ENCODE peak calls at places on chromosomes 12 and 14, in four cellular contexts. F is HCT116; T is CD4-positive, alpha-beta T cell; R is HepG2. O is an unnamed sample.

GRCh38 chr14:61420326-61420725 is 98.9 kb downstream of the PRKCH start:
- DNase-seq in R (no peak), F (peak; percentile 6), T (no peak), O (peak; percentile 91)

GRCh38 chr14:32693114-32693513 is 245.6 kb upstream of the NPAS3 start:
- DNase-seq in R (no peak), F (no peak), T (no peak), O (no peak)

GRCh38 chr12:28578361-28578760 is 388.1 kb downstream of the CCDC91 start:
- DNase-seq in R (no peak), F (no peak), T (no peak), O (no peak)

GRCh38 chr14:75418779-75419768 is 8.7 kb upstream of the JDP2 start:
- DNase-seq in F (peak; percentile 58), T (no peak), R (no peak), O (no peak)

GRCh38 chr12:101230547-101230946 is 20.5 kb upstream of the SLC5A8 start:
- DNase-seq in T (no peak), F (no peak), R (no peak), O (peak; percentile 58)

GRCh38 chr12:86601550-86602308 is 345.5 kb upstream of the MGAT4C start:
- DNase-seq in R (no peak), F (no peak), T (no peak), O (no peak)

GRCh38 chr14:49497725-49498348 is 88.3 kb downstream of the RPS29 start:
- DNase-seq in R (peak; percentile 70), T (no peak), F (peak; percentile 72), O (peak; percentile 26)

GRCh38 chr12:122845865-122846621 is 10.8 kb downstream of the HIP1R start:
- DNase-seq in F (no peak), R (no peak), T (no peak), O (no peak)

GRCh38 chr14:102252834-102253801 is 51.8 kb downstream of the MOK start:
- DNase-seq in F (no peak), T (no peak), R (no peak), O (no peak)

GRCh38 chr12:99453831-99454538 is 193.6 kb upstream of the GARIN6 start:
- DNase-seq in F (no peak), R (no peak), T (no peak), O (no peak)

GRCh38 chr14:94115068-94115591 is 4.6 kb downstream of the IFI27 start:
- DNase-seq in T (no peak), F (no peak), R (no peak), O (no peak)

GRCh38 chr12:47032644-47033043 is 46.8 kb upstream of the PCED1B start:
- DNase-seq in F (peak; percentile 36), R (peak; percentile 23), T (no peak), O (no peak)

GRCh38 chr14:71355324-71356201 is 448.3 kb downstream of the PCNX1 start:
- DNase-seq in F (no peak), T (no peak), R (no peak), O (no peak)

GRCh38 chr14:36702484-36702883 is 40.8 kb downstream of the PAX9 start:
- DNase-seq in R (no peak), F (no peak), T (no peak), O (no peak)

GRCh38 chr12:100877776-100878175 is 83.2 kb downstream of the ANO4 start:
- DNase-seq in R (no peak), T (no peak), F (no peak), O (no peak)

GRCh38 chr14:50417853-50418252 is 21.2 kb upstream of the CDKL1 start:
- DNase-seq in F (no peak), T (no peak), R (peak; percentile 56), O (no peak)

GRCh38 chr12:51369581-51369980 is 21.6 kb downstream of the GALNT6 start:
- DNase-seq in T (no peak), F (no peak), R (no peak), O (no peak)

GRCh38 chr12:51372021-51372420 is 19.2 kb downstream of the GALNT6 start:
- DNase-seq in F (no peak), T (no peak), R (no peak), O (no peak)

GRCh38 chr12:51370667-51371066 is 20.5 kb downstream of the GALNT6 start:
- DNase-seq in T (no peak), F (no peak), R (no peak), O (no peak)

GRCh38 chr12:51373222-51373621 is 18.0 kb downstream of the GALNT6 start:
- DNase-seq in F (no peak), R (no peak), T (no peak), O (no peak)

DNA sequence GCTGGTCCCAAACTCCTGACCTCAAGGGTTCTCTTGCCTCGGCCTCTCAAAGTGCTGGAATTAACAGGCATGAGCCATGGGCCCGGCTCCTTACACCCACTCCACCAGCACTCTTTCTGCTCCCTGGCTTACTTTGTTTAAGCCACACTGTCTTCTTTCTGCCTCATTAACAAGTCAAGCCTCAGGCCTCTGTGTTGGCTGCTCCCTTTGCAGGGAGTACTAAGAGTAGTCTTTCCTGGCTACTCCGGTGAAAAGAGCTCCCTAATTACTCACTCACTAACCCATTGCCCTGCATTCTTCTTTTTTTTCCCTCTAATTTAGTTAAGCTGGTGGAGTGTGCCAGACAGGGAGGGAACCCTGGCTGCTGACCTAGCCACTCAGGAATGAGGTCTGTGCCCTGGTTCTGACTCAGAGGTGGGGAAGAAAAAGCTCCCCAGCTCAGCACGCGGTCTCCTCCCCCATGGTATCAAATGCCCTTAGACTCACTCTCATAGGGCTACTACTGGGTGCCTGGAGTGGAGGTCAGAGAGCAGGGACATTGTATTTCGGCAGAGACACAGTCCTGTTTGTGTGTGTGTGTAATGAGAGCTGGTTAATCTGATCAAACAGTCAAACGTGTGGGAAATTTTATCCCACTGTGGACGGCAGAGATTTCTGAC is 19.8 kb downstream of the GALNT6 start:
- DNase-seq in F (peak; percentile 71), R (peak; percentile 84), T (no peak), O (peak; percentile 61)
- H3K27ac ChIP-seq in F (peak overlapping the region; percentile 81), R (peak overlapping the region; percentile 16), T (no peak overlapping the region), O (peak overlapping the region; percentile 78)

GRCh38 chr14:54788701-54789100 is 113.9 kb downstream of the GCH1 start:
- DNase-seq in F (no peak), T (no peak), R (no peak), O (no peak)

GRCh38 chr14:54785778-54786160 is 116.9 kb downstream of the GCH1 start:
- DNase-seq in F (no peak), R (no peak), T (no peak), O (no peak)

GRCh38 chr14:54786191-54786755 is 116.4 kb downstream of the GCH1 start:
- DNase-seq in T (no peak), F (no peak), R (no peak), O (no peak)

GRCh38 chr14:54786816-54787215 is 115.8 kb downstream of the GCH1 start:
- DNase-seq in F (no peak), T (no peak), R (no peak), O (no peak)

GRCh38 chr14:54787263-54787662 is 115.4 kb downstream of the GCH1 start:
- DNase-seq in T (peak; percentile 10), F (no peak), R (no peak), O (no peak)
- H3K27ac ChIP-seq in T (no peak overlapping the region), F (no peak overlapping the region), R (no peak overlapping the region), O (no peak overlapping the region)

GRCh38 chr12:79451365-79451764 is 239.4 kb downstream of the PAWR start:
- DNase-seq in R (no peak), F (no peak), T (no peak), O (no peak)

GRCh38 chr12:79451988-79452387 is 238.8 kb downstream of the PAWR start:
- DNase-seq in T (no peak), F (no peak), R (peak; percentile 31), O (peak; percentile 74)

GRCh38 chr12:79452906-79453305 is 237.9 kb downstream of the PAWR start:
- DNase-seq in R (no peak), F (no peak), T (no peak), O (no peak)

GRCh38 chr12:79455314-79455713 is 235.4 kb downstream of the PAWR start:
- DNase-seq in T (no peak), R (no peak), F (no peak), O (no peak)

GRCh38 chr12:79454338-79454777 is 236.4 kb downstream of the PAWR start:
- DNase-seq in F (no peak), R (peak; percentile 26), T (no peak), O (no peak)
- H3K27ac ChIP-seq in F (no peak overlapping the region), R (no peak overlapping the region), T (no peak overlapping the region), O (no peak overlapping the region)

DNA sequence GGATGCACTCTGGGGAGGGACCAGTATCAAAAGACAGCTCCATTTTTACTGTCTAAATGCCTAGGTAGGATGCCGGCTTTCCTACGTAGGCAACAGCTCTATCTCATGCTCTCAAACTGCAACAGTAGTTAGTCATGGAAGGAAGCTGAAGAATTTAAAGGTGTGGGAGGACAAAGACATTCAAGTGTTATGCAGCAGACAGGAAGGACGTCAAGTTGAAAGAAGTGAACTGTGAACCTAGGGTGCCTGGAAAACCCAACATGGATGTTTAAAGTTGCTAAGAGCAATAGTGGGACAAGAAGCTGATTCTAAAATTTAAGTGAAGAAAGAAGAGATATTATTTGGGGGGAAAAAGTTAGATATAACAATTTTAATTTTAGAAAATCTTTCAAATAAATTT is 5.9 kb downstream of the SEC23A start:
- DNase-seq in F (no peak), R (peak; percentile 90), T (no peak), O (no peak)
- H3K27ac ChIP-seq in F (no peak overlapping the region), R (peak overlapping the region; percentile 36), T (peak overlapping the region; percentile 21), O (peak overlapping the region; percentile 52)

DNA sequence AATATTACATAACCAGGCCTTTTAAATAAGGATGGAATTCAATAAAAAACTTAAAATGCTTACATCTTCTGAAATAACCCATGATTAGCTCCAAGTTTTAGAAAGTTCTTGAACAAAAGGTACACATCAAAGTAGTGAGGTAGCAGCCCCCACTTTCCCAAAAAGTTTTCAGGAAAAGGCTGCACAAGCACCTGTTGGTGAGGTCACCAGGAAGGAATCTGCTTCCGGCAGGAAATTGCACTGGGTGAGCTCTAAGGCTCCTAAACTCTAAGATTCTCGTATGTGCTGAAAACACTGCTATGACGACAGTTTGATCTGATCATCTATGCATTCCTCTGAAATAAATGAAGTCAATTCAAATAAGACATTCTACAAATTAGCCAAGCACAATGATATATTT is 34.3 kb upstream of the TTC7B start:
- DNase-seq in F (peak; percentile 45), R (peak; percentile 30), T (no peak), O (no peak)
- H3K27ac ChIP-seq in F (peak overlapping the region; percentile 72), R (no peak overlapping the region), T (no peak overlapping the region), O (peak overlapping the region; percentile 81)

GRCh38 chr12:62847709-62848108 is 87.2 kb downstream of the PPM1H start:
- DNase-seq in F (no peak), T (no peak), R (no peak), O (no peak)
- H3K27ac ChIP-seq in F (no peak overlapping the region), T (no peak overlapping the region), R (no peak overlapping the region), O (no peak overlapping the region)

GRCh38 chr12:121614872-121615467 is 11.4 kb upstream of the ORAI1 start:
- DNase-seq in T (no peak), F (no peak), R (no peak), O (no peak)

GRCh38 chr12:121608301-121608700 is 18.0 kb upstream of the ORAI1 start:
- DNase-seq in T (no peak), R (no peak), F (no peak), O (no peak)

GRCh38 chr12:121611306-121611705 is 15.0 kb upstream of the ORAI1 start:
- DNase-seq in F (no peak), T (no peak), R (no peak), O (no peak)

GRCh38 chr12:121613424-121613823 is 12.9 kb upstream of the ORAI1 start:
- DNase-seq in F (no peak), R (no peak), T (no peak), O (no peak)

GRCh38 chr12:121610239-121611149 is 15.8 kb upstream of the ORAI1 start:
- DNase-seq in R (no peak), F (no peak), T (no peak), O (no peak)
- H3K27ac ChIP-seq in R (no peak overlapping the region), F (no peak overlapping the region), T (no peak overlapping the region), O (no peak overlapping the region)

GRCh38 chr12:27330846-27331245 is 1.8 kb upstream of the BMAL2 start:
- DNase-seq in F (no peak), T (no peak), R (no peak), O (no peak)
- H3K27ac ChIP-seq in F (peak overlapping the region; percentile 55), T (no peak overlapping the region), R (no peak overlapping the region), O (peak overlapping the region; percentile 97)

O was measured in epithelial cell of prostate.